ENCODE peak calls at places on chromosomes 13 and 19, in six cellular contexts. One of them, this sample, is unnamed.
A peak's percentile ranks its signal among the peaks of the same experiment; 100 is the strongest.

GRCh38 chr13:79403113-79403512 is 2.9 kb downstream of the RBM26 start:
- DNase-seq in HFF-Myc: no peak
- DNase-seq in astrocyte of the spinal cord: no peak
- DNase-seq in dorsolateral prefrontal cortex: no peak
- DNase-seq in GM23338: no peak
- DNase-seq in right atrium auricular region: no peak
- DNase-seq in this sample: no peak

GRCh38 chr19:7579182-7579581 is 16.5 kb upstream of the CAMSAP3 start:
- DNase-seq in HFF-Myc: no peak
- DNase-seq in astrocyte of the spinal cord: no peak
- DNase-seq in dorsolateral prefrontal cortex: no peak
- DNase-seq in GM23338: no peak
- DNase-seq in right atrium auricular region: no peak
- DNase-seq in this sample: no peak

GRCh38 chr19:34365463-34366401 is 736 bp downstream of the GPI start:
- DNase-seq in HFF-Myc: no peak
- DNase-seq in astrocyte of the spinal cord: peak; percentile 27
- DNase-seq in dorsolateral prefrontal cortex: peak; percentile 30
- DNase-seq in GM23338: peak; percentile 47
- DNase-seq in right atrium auricular region: no peak
- DNase-seq in this sample: peak; percentile 46

GRCh38 chr13:114111577-114111976 is 20.8 kb downstream of the RASA3 start:
- DNase-seq in HFF-Myc: no peak
- DNase-seq in astrocyte of the spinal cord: peak; percentile 42
- DNase-seq in dorsolateral prefrontal cortex: no peak
- DNase-seq in GM23338: no peak
- DNase-seq in right atrium auricular region: peak; percentile 23
- DNase-seq in this sample: peak; percentile 79

GRCh38 chr19:35498984-35499383 is 8.7 kb upstream of the KRTDAP start:
- DNase-seq in HFF-Myc: no peak
- DNase-seq in astrocyte of the spinal cord: no peak
- DNase-seq in dorsolateral prefrontal cortex: no peak
- DNase-seq in GM23338: no peak
- DNase-seq in right atrium auricular region: no peak
- DNase-seq in this sample: no peak

GRCh38 chr19:888615-889385 is 4.2 kb downstream of the MED16 start:
- DNase-seq in HFF-Myc: no peak
- DNase-seq in astrocyte of the spinal cord: no peak
- DNase-seq in dorsolateral prefrontal cortex: no peak
- DNase-seq in GM23338: no peak
- DNase-seq in right atrium auricular region: no peak
- DNase-seq in this sample: no peak

GRCh38 chr19:590396-590745 is 690 bp downstream of the HCN2 start:
- DNase-seq in HFF-Myc: no peak
- DNase-seq in astrocyte of the spinal cord: peak; percentile 47
- DNase-seq in dorsolateral prefrontal cortex: no peak
- DNase-seq in GM23338: no peak
- DNase-seq in right atrium auricular region: no peak
- DNase-seq in this sample: peak; percentile 57

GRCh38 chr13:81577601-81578000 is 1236.7 kb upstream of the SPRY2 start:
- DNase-seq in HFF-Myc: no peak
- DNase-seq in astrocyte of the spinal cord: peak; percentile 64
- DNase-seq in dorsolateral prefrontal cortex: no peak
- DNase-seq in GM23338: peak; percentile 34
- DNase-seq in right atrium auricular region: no peak
- DNase-seq in this sample: peak; percentile 36

GRCh38 chr13:38767506-38768265 is 80.8 kb downstream of the FREM2 start:
- DNase-seq in HFF-Myc: no peak
- DNase-seq in astrocyte of the spinal cord: no peak
- DNase-seq in dorsolateral prefrontal cortex: no peak
- DNase-seq in GM23338: no peak
- DNase-seq in right atrium auricular region: no peak
- DNase-seq in this sample: peak; percentile 6

GRCh38 chr19:31387662-31388175 is 38.5 kb upstream of the TSHZ3 start:
- DNase-seq in HFF-Myc: no peak
- DNase-seq in astrocyte of the spinal cord: no peak
- DNase-seq in dorsolateral prefrontal cortex: no peak
- DNase-seq in GM23338: no peak
- DNase-seq in right atrium auricular region: no peak
- DNase-seq in this sample: no peak

GRCh38 chr19:5690955-5691204 is 785 bp downstream of the RPL36 start:
- DNase-seq in HFF-Myc: no peak
- DNase-seq in astrocyte of the spinal cord: no peak
- DNase-seq in dorsolateral prefrontal cortex: no peak
- DNase-seq in GM23338: no peak
- DNase-seq in right atrium auricular region: no peak
- DNase-seq in this sample: peak; percentile 42

GRCh38 chr19:33177417-33177976 is 16.6 kb upstream of the LRP3 start:
- DNase-seq in HFF-Myc: no peak
- DNase-seq in astrocyte of the spinal cord: peak; percentile 2
- DNase-seq in dorsolateral prefrontal cortex: no peak
- DNase-seq in GM23338: peak; percentile 61
- DNase-seq in right atrium auricular region: peak; percentile 80
- DNase-seq in this sample: no peak

GRCh38 chr13:98189841-98190505 is 12.9 kb upstream of the RNF113B start:
- DNase-seq in HFF-Myc: no peak
- DNase-seq in astrocyte of the spinal cord: no peak
- DNase-seq in dorsolateral prefrontal cortex: no peak
- DNase-seq in GM23338: no peak
- DNase-seq in right atrium auricular region: no peak
- DNase-seq in this sample: no peak

GRCh38 chr13:76860706-76861105 is 25.5 kb downstream of the KCTD12 start:
- DNase-seq in HFF-Myc: no peak
- DNase-seq in astrocyte of the spinal cord: no peak
- DNase-seq in dorsolateral prefrontal cortex: no peak
- DNase-seq in GM23338: no peak
- DNase-seq in right atrium auricular region: no peak
- DNase-seq in this sample: no peak

GRCh38 chr19:1469200-1469935 is 9.6 kb downstream of the C19orf25 start:
- DNase-seq in HFF-Myc: no peak
- DNase-seq in astrocyte of the spinal cord: no peak
- DNase-seq in dorsolateral prefrontal cortex: no peak
- DNase-seq in GM23338: no peak
- DNase-seq in right atrium auricular region: no peak
- DNase-seq in this sample: no peak

GRCh38 chr19:45577111-45577905 is 7.3 kb downstream of the OPA3 start:
- DNase-seq in HFF-Myc: no peak
- DNase-seq in astrocyte of the spinal cord: peak; percentile 90
- DNase-seq in dorsolateral prefrontal cortex: no peak
- DNase-seq in GM23338: peak; percentile 54
- DNase-seq in right atrium auricular region: no peak
- DNase-seq in this sample: peak; percentile 97

GRCh38 chr19:12261554-12261953 is 33.1 kb downstream of the ZNF44 start:
- DNase-seq in HFF-Myc: no peak
- DNase-seq in astrocyte of the spinal cord: no peak
- DNase-seq in dorsolateral prefrontal cortex: no peak
- DNase-seq in GM23338: no peak
- DNase-seq in right atrium auricular region: no peak
- DNase-seq in this sample: no peak

GRCh38 chr13:113252516-113252915 is 43.1 kb downstream of the CUL4A start:
- DNase-seq in HFF-Myc: no peak
- DNase-seq in astrocyte of the spinal cord: no peak
- DNase-seq in dorsolateral prefrontal cortex: no peak
- DNase-seq in GM23338: no peak
- DNase-seq in right atrium auricular region: no peak
- DNase-seq in this sample: no peak

GRCh38 chr13:73922728-73923393 is 211.3 kb downstream of the KLF12 start:
- DNase-seq in HFF-Myc: no peak
- DNase-seq in astrocyte of the spinal cord: peak; percentile 39
- DNase-seq in dorsolateral prefrontal cortex: no peak
- DNase-seq in GM23338: no peak
- DNase-seq in right atrium auricular region: no peak
- DNase-seq in this sample: no peak

GRCh38 chr13:45799451-45799850 is 52.1 kb downstream of the SIAH3 start:
- DNase-seq in HFF-Myc: no peak
- DNase-seq in astrocyte of the spinal cord: no peak
- DNase-seq in dorsolateral prefrontal cortex: no peak
- DNase-seq in GM23338: no peak
- DNase-seq in right atrium auricular region: peak; percentile 40
- DNase-seq in this sample: no peak

GRCh38 chr19:56120371-56121179 is 520 bp downstream of the ZNF787 start:
- DNase-seq in HFF-Myc: no peak
- DNase-seq in astrocyte of the spinal cord: peak; percentile 68
- DNase-seq in dorsolateral prefrontal cortex: peak; percentile 38
- DNase-seq in GM23338: peak; percentile 67
- DNase-seq in right atrium auricular region: peak; percentile 84
- DNase-seq in this sample: peak; percentile 78

GRCh38 chr13:98285852-98286594 is 109.0 kb upstream of the RNF113B start:
- DNase-seq in HFF-Myc: no peak
- DNase-seq in astrocyte of the spinal cord: no peak
- DNase-seq in dorsolateral prefrontal cortex: no peak
- DNase-seq in GM23338: no peak
- DNase-seq in right atrium auricular region: no peak
- DNase-seq in this sample: no peak

GRCh38 chr13:72004236-72004635 is 137.2 kb upstream of the DACH1 start:
- DNase-seq in HFF-Myc: no peak
- DNase-seq in astrocyte of the spinal cord: no peak
- DNase-seq in dorsolateral prefrontal cortex: no peak
- DNase-seq in GM23338: no peak
- DNase-seq in right atrium auricular region: no peak
- DNase-seq in this sample: no peak

GRCh38 chr19:1000591-1001537 is 645 bp downstream of the GRIN3B start:
- DNase-seq in HFF-Myc: no peak
- DNase-seq in astrocyte of the spinal cord: no peak
- DNase-seq in dorsolateral prefrontal cortex: no peak
- DNase-seq in GM23338: peak; percentile 44
- DNase-seq in right atrium auricular region: no peak
- DNase-seq in this sample: no peak

GRCh38 chr19:4984448-4984990 is 15.6 kb downstream of the KDM4B start:
- DNase-seq in HFF-Myc: no peak
- DNase-seq in astrocyte of the spinal cord: no peak
- DNase-seq in dorsolateral prefrontal cortex: no peak
- DNase-seq in GM23338: no peak
- DNase-seq in right atrium auricular region: no peak
- DNase-seq in this sample: no peak

GRCh38 chr19:21439372-21439771 is 42.4 kb downstream of the ZNF493 start:
- DNase-seq in HFF-Myc: no peak
- DNase-seq in astrocyte of the spinal cord: no peak
- DNase-seq in dorsolateral prefrontal cortex: no peak
- DNase-seq in GM23338: no peak
- DNase-seq in right atrium auricular region: no peak
- DNase-seq in this sample: no peak

GRCh38 chr19:53881482-53882390 is at the start of gene PRKCG:
- DNase-seq in HFF-Myc: no peak
- DNase-seq in astrocyte of the spinal cord: no peak
- DNase-seq in dorsolateral prefrontal cortex: no peak
- DNase-seq in GM23338: peak; percentile 90
- DNase-seq in right atrium auricular region: no peak
- DNase-seq in this sample: no peak

GRCh38 chr13:47484564-47484963 is 516.5 kb downstream of the SUCLA2 start:
- DNase-seq in HFF-Myc: peak; percentile 59
- DNase-seq in astrocyte of the spinal cord: peak; percentile 83
- DNase-seq in dorsolateral prefrontal cortex: no peak
- DNase-seq in GM23338: no peak
- DNase-seq in right atrium auricular region: no peak
- DNase-seq in this sample: peak; percentile 83

DNA sequence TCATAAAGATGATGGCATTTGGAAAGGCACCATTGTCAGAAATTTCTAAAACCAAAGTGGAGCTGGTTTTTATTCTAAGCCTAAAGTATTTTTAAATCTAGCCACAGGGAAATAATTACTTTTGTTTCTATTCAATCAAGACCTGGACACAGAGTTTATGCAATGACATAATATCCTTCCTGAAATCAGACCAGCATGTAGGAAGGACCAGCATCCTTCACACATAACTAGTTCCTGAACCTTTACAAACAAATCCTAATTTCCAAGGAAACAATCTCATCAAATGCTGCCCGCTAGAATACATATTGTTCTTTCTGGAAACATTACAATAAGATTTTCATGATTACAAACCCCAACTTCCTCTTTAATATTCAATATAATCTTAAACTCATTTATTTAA is 1.5 kb downstream of the STARD13 start:
- DNase-seq in HFF-Myc: no peak
- DNase-seq in astrocyte of the spinal cord: peak; percentile 67
- DNase-seq in dorsolateral prefrontal cortex: no peak
- DNase-seq in GM23338: no peak
- DNase-seq in right atrium auricular region: no peak
- DNase-seq in this sample: peak; percentile 55
- H3K4me3 ChIP-seq in HFF-Myc: peak overlapping the region; percentile 74
- H3K4me3 ChIP-seq in astrocyte of the spinal cord: peak overlapping the region; percentile 77
- H3K4me3 ChIP-seq in dorsolateral prefrontal cortex: peak overlapping the region; percentile 80
- H3K4me3 ChIP-seq in GM23338: peak overlapping the region; percentile 44
- H3K4me3 ChIP-seq in right atrium auricular region: peak overlapping the region; percentile 77
- H3K4me3 ChIP-seq in this sample: peak overlapping the region; percentile 82

GRCh38 chr13:68810660-68811059 is 1297.0 kb upstream of the ATXN8OS start:
- DNase-seq in HFF-Myc: no peak
- DNase-seq in astrocyte of the spinal cord: no peak
- DNase-seq in dorsolateral prefrontal cortex: no peak
- DNase-seq in GM23338: peak; percentile 70
- DNase-seq in right atrium auricular region: no peak
- DNase-seq in this sample: no peak
- TF ChIP-seq CTCF in HFF-Myc: no peak
- TF ChIP-seq CTCF in astrocyte of the spinal cord: peak; percentile 12
- TF ChIP-seq CTCF in dorsolateral prefrontal cortex: no peak
- TF ChIP-seq CTCF in GM23338: peak; percentile 63
- TF ChIP-seq CTCF in right atrium auricular region: no peak
- TF ChIP-seq CTCF in this sample: no peak

DNA sequence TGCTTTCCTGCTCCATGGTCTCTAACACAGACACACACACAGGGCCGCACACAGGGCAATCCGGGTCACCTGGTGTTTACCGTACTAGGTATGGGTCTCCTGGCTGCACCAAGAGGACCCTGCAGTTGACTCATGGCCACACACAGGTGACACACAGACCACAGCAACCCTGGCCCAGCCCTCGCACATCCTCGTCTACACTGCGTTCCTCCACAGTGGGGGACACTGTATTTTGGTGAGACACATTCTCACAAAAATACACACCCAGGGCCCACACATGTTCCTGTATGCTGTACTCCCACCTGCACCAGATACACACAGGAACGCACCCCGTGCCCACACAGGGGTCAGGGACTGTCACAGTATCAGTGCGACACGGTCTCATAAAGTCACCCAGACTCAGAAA is 12.8 kb downstream of the PDE4A start:
- DNase-seq in HFF-Myc: no peak
- DNase-seq in astrocyte of the spinal cord: no peak
- DNase-seq in dorsolateral prefrontal cortex: no peak
- DNase-seq in GM23338: no peak
- DNase-seq in right atrium auricular region: no peak
- DNase-seq in this sample: no peak
- H3K4me3 ChIP-seq in HFF-Myc: no peak overlapping the region
- H3K4me3 ChIP-seq in astrocyte of the spinal cord: no peak overlapping the region
- H3K4me3 ChIP-seq in dorsolateral prefrontal cortex: no peak overlapping the region
- H3K4me3 ChIP-seq in GM23338: no peak overlapping the region
- H3K4me3 ChIP-seq in right atrium auricular region: no peak overlapping the region
- H3K4me3 ChIP-seq in this sample: no peak overlapping the region

DNA sequence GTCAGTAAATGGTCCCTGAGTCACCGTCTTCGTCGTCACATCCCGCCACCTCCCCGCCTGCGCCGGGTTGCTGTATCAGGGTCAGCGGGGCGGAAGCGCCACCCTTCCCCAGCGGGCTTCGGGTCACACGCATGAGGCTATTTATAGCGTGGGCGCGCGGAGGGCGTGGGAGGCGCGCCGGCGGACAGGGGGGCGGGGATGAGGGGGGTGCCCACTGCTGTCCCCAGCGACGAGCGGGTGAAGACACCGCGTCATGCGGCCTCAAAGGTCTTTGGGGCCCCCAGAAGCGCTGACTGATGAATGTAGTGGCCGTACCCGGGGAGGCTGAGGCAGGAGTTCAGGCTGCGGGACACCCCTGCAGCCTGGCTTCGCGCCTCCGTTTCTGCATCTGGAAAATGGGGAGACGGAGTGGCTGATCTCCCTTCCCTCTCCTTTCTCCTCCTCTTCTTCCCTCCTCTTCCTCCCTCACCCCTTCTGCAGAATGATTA is 7.9 kb downstream of the UNC13A start:
- DNase-seq in HFF-Myc: no peak
- DNase-seq in astrocyte of the spinal cord: peak; percentile 26
- DNase-seq in dorsolateral prefrontal cortex: no peak
- DNase-seq in GM23338: peak; percentile 64
- DNase-seq in right atrium auricular region: peak; percentile 86
- DNase-seq in this sample: peak; percentile 52
- TF ChIP-seq CTCF in HFF-Myc: no peak
- TF ChIP-seq CTCF in astrocyte of the spinal cord: no peak
- TF ChIP-seq CTCF in dorsolateral prefrontal cortex: no peak
- TF ChIP-seq CTCF in GM23338: no peak
- TF ChIP-seq CTCF in right atrium auricular region: no peak
- TF ChIP-seq CTCF in this sample: no peak

This sample was measured in choroid plexus epithelial cell.